ENCODE peak calls at places on chromosomes 13 and 19, in nine cellular contexts. F, R, B, X, O, Q, D, G and Z are unnamed samples.

GRCh38 chr13:34942732-34943674 is 933 bp downstream of the NBEA start:
- DNase-seq in F (peak), G (peak), X (no peak), D (no peak), O (peak), R (no peak), B (no peak), Q (peak), Z (peak)

GRCh38 chr19:53915000-53915399 is 5.9 kb downstream of the CACNG7 start:
- DNase-seq in D (no peak), X (no peak), Q (no peak), B (no peak), R (no peak), F (no peak), G (no peak), O (no peak), Z (no peak)

GRCh38 chr13:62387642-62388041 is 972.0 kb upstream of the PCDH20 start:
- DNase-seq in R (no peak), D (no peak), X (no peak), B (no peak), Q (no peak), G (no peak), F (no peak), O (no peak), Z (no peak)

GRCh38 chr19:11964496-11964857 is 363 bp upstream of the ZNF763 start:
- DNase-seq in R (no peak), B (no peak), F (no peak), D (no peak), X (no peak), O (no peak), Q (no peak), G (no peak), Z (no peak)

GRCh38 chr13:31898383-31899071 is 133.0 kb upstream of the FRY start:
- DNase-seq in D (no peak), O (no peak), Q (no peak), B (no peak), G (no peak), X (no peak), R (no peak), F (no peak), Z (no peak)

GRCh38 chr19:5480427-5480836 is 25.2 kb downstream of the ZNRF4 start:
- DNase-seq in R (no peak), Q (no peak), O (peak), F (no peak), B (no peak), G (peak), D (no peak), X (no peak), Z (peak)

GRCh38 chr13:50894042-50894441 is 15.5 kb upstream of the RNASEH2B start:
- DNase-seq in D (no peak), O (no peak), B (no peak), F (no peak), R (no peak), X (peak), G (no peak), Q (no peak), Z (no peak)

GRCh38 chr19:38740252-38740592 is 4.1 kb downstream of the CAPN12 start:
- DNase-seq in G (no peak), D (no peak), F (no peak), R (no peak), Q (no peak), O (no peak), B (no peak), X (no peak), Z (no peak)

GRCh38 chr19:53076984-53077383 is 26.2 kb downstream of the ZNF160 start:
- DNase-seq in F (peak), X (peak), R (no peak), O (no peak), B (no peak), Q (peak), D (peak), G (peak), Z (no peak)